ENCODE peak calls at places on chromosome 6, in ten cellular contexts. One of them, this sample, is unnamed.
A peak's percentile ranks its signal among the peaks of the same experiment; 100 is the strongest.

GRCh38 chr6:136499370-136499769 is 50.9 kb downstream of the MAP7 start:
- DNase-seq in uterus: no peak
- DNase-seq in mucosa of descending colon: no peak
- DNase-seq in Caco-2: no peak
- DNase-seq in lower lobe of right lung: no peak
- DNase-seq in H1: no peak
- DNase-seq in cardiac muscle cell: peak; percentile 2
- DNase-seq in CD8-positive, alpha-beta T cell: no peak
- DNase-seq in heart left ventricle: no peak
- DNase-seq in brain microvascular endothelial cell: no peak
- DNase-seq in this sample: no peak

GRCh38 chr6:39426057-39426592 is 103.6 kb upstream of the KCNK16 start:
- DNase-seq in Caco-2: no peak
- DNase-seq in brain microvascular endothelial cell: peak; percentile 74
- DNase-seq in heart left ventricle: no peak
- DNase-seq in uterus: no peak
- DNase-seq in lower lobe of right lung: no peak
- DNase-seq in mucosa of descending colon: no peak
- DNase-seq in CD8-positive, alpha-beta T cell: no peak
- DNase-seq in cardiac muscle cell: peak; percentile 91
- DNase-seq in H1: no peak
- DNase-seq in this sample: no peak

GRCh38 chr6:32047855-32048766 is 9.9 kb downstream of the CYP21A2 start:
- DNase-seq in CD8-positive, alpha-beta T cell: peak; percentile 50
- DNase-seq in uterus: peak; percentile 77
- DNase-seq in cardiac muscle cell: peak; percentile 71
- DNase-seq in brain microvascular endothelial cell: peak; percentile 23
- DNase-seq in Caco-2: peak; percentile 66
- DNase-seq in heart left ventricle: peak; percentile 64
- DNase-seq in mucosa of descending colon: peak; percentile 84
- DNase-seq in lower lobe of right lung: peak; percentile 77
- DNase-seq in H1: peak; percentile 97
- DNase-seq in this sample: peak; percentile 80

GRCh38 chr6:21507811-21508210 is 85.7 kb upstream of the SOX4 start:
- DNase-seq in H1: no peak
- DNase-seq in heart left ventricle: no peak
- DNase-seq in brain microvascular endothelial cell: no peak
- DNase-seq in lower lobe of right lung: no peak
- DNase-seq in mucosa of descending colon: no peak
- DNase-seq in Caco-2: no peak
- DNase-seq in CD8-positive, alpha-beta T cell: no peak
- DNase-seq in cardiac muscle cell: peak; percentile 11
- DNase-seq in uterus: no peak
- DNase-seq in this sample: no peak

GRCh38 chr6:135535989-135536414 is 38.5 kb upstream of the AHI1 start:
- DNase-seq in CD8-positive, alpha-beta T cell: no peak
- DNase-seq in lower lobe of right lung: no peak
- DNase-seq in mucosa of descending colon: peak; percentile 42
- DNase-seq in H1: no peak
- DNase-seq in uterus: no peak
- DNase-seq in Caco-2: no peak
- DNase-seq in brain microvascular endothelial cell: peak; percentile 76
- DNase-seq in cardiac muscle cell: peak; percentile 93
- DNase-seq in heart left ventricle: no peak
- DNase-seq in this sample: no peak

GRCh38 chr6:70131528-70131927 is 171.4 kb downstream of the COL9A1 start:
- DNase-seq in brain microvascular endothelial cell: no peak
- DNase-seq in cardiac muscle cell: no peak
- DNase-seq in lower lobe of right lung: no peak
- DNase-seq in mucosa of descending colon: no peak
- DNase-seq in Caco-2: no peak
- DNase-seq in heart left ventricle: no peak
- DNase-seq in CD8-positive, alpha-beta T cell: no peak
- DNase-seq in H1: no peak
- DNase-seq in uterus: no peak
- DNase-seq in this sample: no peak

GRCh38 chr6:15987569-15987968 is 141.3 kb upstream of the MYLIP start:
- DNase-seq in mucosa of descending colon: no peak
- DNase-seq in lower lobe of right lung: no peak
- DNase-seq in uterus: no peak
- DNase-seq in Caco-2: no peak
- DNase-seq in H1: no peak
- DNase-seq in CD8-positive, alpha-beta T cell: no peak
- DNase-seq in heart left ventricle: no peak
- DNase-seq in cardiac muscle cell: peak; percentile 72
- DNase-seq in brain microvascular endothelial cell: peak; percentile 80
- DNase-seq in this sample: no peak

GRCh38 chr6:5783584-5784089 is 223.1 kb downstream of the NRN1 start:
- DNase-seq in mucosa of descending colon: peak; percentile 12
- DNase-seq in brain microvascular endothelial cell: no peak
- DNase-seq in H1: no peak
- DNase-seq in heart left ventricle: no peak
- DNase-seq in lower lobe of right lung: no peak
- DNase-seq in cardiac muscle cell: no peak
- DNase-seq in CD8-positive, alpha-beta T cell: no peak
- DNase-seq in Caco-2: no peak
- DNase-seq in uterus: no peak
- DNase-seq in this sample: no peak

GRCh38 chr6:112781236-112781635 is 434.1 kb downstream of the RFPL4B start:
- DNase-seq in mucosa of descending colon: no peak
- DNase-seq in CD8-positive, alpha-beta T cell: no peak
- DNase-seq in H1: no peak
- DNase-seq in uterus: no peak
- DNase-seq in Caco-2: no peak
- DNase-seq in lower lobe of right lung: no peak
- DNase-seq in cardiac muscle cell: peak; percentile 58
- DNase-seq in brain microvascular endothelial cell: peak; percentile 57
- DNase-seq in heart left ventricle: no peak
- DNase-seq in this sample: peak; percentile 18

GRCh38 chr6:10383312-10384063 is 31.4 kb downstream of the TFAP2A start:
- DNase-seq in H1: no peak
- DNase-seq in CD8-positive, alpha-beta T cell: no peak
- DNase-seq in Caco-2: peak; percentile 49
- DNase-seq in heart left ventricle: no peak
- DNase-seq in cardiac muscle cell: no peak
- DNase-seq in uterus: no peak
- DNase-seq in mucosa of descending colon: peak; percentile 6
- DNase-seq in lower lobe of right lung: no peak
- DNase-seq in brain microvascular endothelial cell: no peak
- DNase-seq in this sample: no peak

GRCh38 chr6:100785982-100786381 is 95.1 kb downstream of the ASCC3 start:
- DNase-seq in lower lobe of right lung: no peak
- DNase-seq in Caco-2: no peak
- DNase-seq in H1: no peak
- DNase-seq in mucosa of descending colon: no peak
- DNase-seq in brain microvascular endothelial cell: no peak
- DNase-seq in heart left ventricle: no peak
- DNase-seq in uterus: no peak
- DNase-seq in CD8-positive, alpha-beta T cell: no peak
- DNase-seq in cardiac muscle cell: no peak
- DNase-seq in this sample: no peak

GRCh38 chr6:129031051-129031599 is 148.2 kb downstream of the LAMA2 start:
- DNase-seq in H1: no peak
- DNase-seq in brain microvascular endothelial cell: peak; percentile 40
- DNase-seq in heart left ventricle: no peak
- DNase-seq in CD8-positive, alpha-beta T cell: no peak
- DNase-seq in uterus: no peak
- DNase-seq in Caco-2: no peak
- DNase-seq in cardiac muscle cell: peak; percentile 77
- DNase-seq in mucosa of descending colon: no peak
- DNase-seq in lower lobe of right lung: no peak
- DNase-seq in this sample: no peak

GRCh38 chr6:107535626-107536025 is 45.7 kb downstream of the SOBP start:
- DNase-seq in uterus: no peak
- DNase-seq in lower lobe of right lung: no peak
- DNase-seq in H1: no peak
- DNase-seq in brain microvascular endothelial cell: no peak
- DNase-seq in CD8-positive, alpha-beta T cell: no peak
- DNase-seq in cardiac muscle cell: no peak
- DNase-seq in heart left ventricle: no peak
- DNase-seq in mucosa of descending colon: no peak
- DNase-seq in Caco-2: no peak
- DNase-seq in this sample: no peak

GRCh38 chr6:46011241-46012085 is 4.2 kb downstream of the CLIC5 start:
- DNase-seq in CD8-positive, alpha-beta T cell: peak; percentile 53
- DNase-seq in cardiac muscle cell: no peak
- DNase-seq in uterus: no peak
- DNase-seq in heart left ventricle: no peak
- DNase-seq in Caco-2: peak; percentile 74
- DNase-seq in H1: no peak
- DNase-seq in lower lobe of right lung: no peak
- DNase-seq in brain microvascular endothelial cell: peak; percentile 45
- DNase-seq in mucosa of descending colon: peak; percentile 78
- DNase-seq in this sample: no peak

GRCh38 chr6:15207923-15208322 is 37.9 kb upstream of the JARID2 start:
- DNase-seq in heart left ventricle: no peak
- DNase-seq in Caco-2: no peak
- DNase-seq in uterus: no peak
- DNase-seq in lower lobe of right lung: no peak
- DNase-seq in H1: peak; percentile 56
- DNase-seq in mucosa of descending colon: no peak
- DNase-seq in brain microvascular endothelial cell: peak; percentile 3
- DNase-seq in cardiac muscle cell: peak; percentile 8
- DNase-seq in CD8-positive, alpha-beta T cell: no peak
- DNase-seq in this sample: no peak

GRCh38 chr6:52352239-52353008 is 9.5 kb upstream of the PAQR8 start:
- DNase-seq in uterus: no peak
- DNase-seq in brain microvascular endothelial cell: peak; percentile 96
- DNase-seq in H1: no peak
- DNase-seq in CD8-positive, alpha-beta T cell: no peak
- DNase-seq in Caco-2: peak; percentile 70
- DNase-seq in mucosa of descending colon: peak; percentile 47
- DNase-seq in lower lobe of right lung: peak; percentile 66
- DNase-seq in heart left ventricle: no peak
- DNase-seq in cardiac muscle cell: peak; percentile 89
- DNase-seq in this sample: no peak

DNA sequence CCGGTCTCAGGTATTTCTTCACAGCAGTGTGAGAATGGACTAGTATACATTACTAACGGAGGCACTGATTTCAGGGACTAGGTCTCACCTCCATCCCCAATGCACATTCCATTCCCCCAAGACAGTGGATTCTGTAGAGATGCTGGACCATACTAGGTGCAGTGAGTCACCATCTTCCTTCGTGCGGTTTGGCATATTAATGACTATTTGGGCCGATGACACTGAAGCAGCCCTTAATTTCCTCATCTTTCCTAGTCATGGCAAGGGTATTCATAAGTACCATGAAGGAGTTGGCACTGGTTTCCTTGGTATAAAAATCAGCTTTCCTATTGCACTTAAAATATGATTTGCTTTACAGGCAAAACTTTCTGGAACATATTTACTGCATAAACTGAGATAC is 121.4 kb upstream of the TRAF3IP2 start:
- DNase-seq in heart left ventricle: no peak
- DNase-seq in brain microvascular endothelial cell: no peak
- DNase-seq in lower lobe of right lung: no peak
- DNase-seq in uterus: no peak
- DNase-seq in mucosa of descending colon: no peak
- DNase-seq in CD8-positive, alpha-beta T cell: no peak
- DNase-seq in Caco-2: no peak
- DNase-seq in cardiac muscle cell: peak; percentile 45
- DNase-seq in H1: no peak
- DNase-seq in this sample: no peak
- TF ChIP-seq CTCF in heart left ventricle: no peak
- TF ChIP-seq CTCF in brain microvascular endothelial cell: no peak
- TF ChIP-seq CTCF in lower lobe of right lung: no peak
- TF ChIP-seq CTCF in uterus: no peak
- TF ChIP-seq CTCF in mucosa of descending colon: no peak
- TF ChIP-seq CTCF in CD8-positive, alpha-beta T cell: no peak
- TF ChIP-seq CTCF in Caco-2: no peak
- TF ChIP-seq CTCF in cardiac muscle cell: no peak
- TF ChIP-seq CTCF in H1: no peak
- TF ChIP-seq CTCF in this sample: no peak

DNA sequence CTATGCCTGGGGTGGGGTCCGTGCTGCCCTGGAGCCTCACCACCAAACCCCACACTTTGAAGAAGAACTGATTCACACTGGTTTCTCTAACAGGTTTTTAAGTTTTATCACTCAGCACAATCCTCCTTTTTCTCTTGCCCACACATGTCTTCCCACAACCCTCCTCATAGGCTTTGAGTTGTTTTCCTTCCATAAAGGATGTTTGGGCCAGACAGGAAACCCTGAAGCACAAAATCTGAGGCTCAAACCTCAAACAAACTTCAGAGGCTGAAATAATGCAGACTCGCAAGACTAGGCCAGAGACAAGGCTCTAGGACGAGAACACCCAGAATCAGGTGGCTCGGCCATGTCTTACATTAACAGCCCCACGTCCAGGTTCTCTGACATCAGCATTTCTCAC is 35.3 kb downstream of the EZR start:
- DNase-seq in heart left ventricle: no peak
- DNase-seq in H1: no peak
- DNase-seq in Caco-2: no peak
- DNase-seq in mucosa of descending colon: no peak
- DNase-seq in lower lobe of right lung: no peak
- DNase-seq in cardiac muscle cell: no peak
- DNase-seq in uterus: no peak
- DNase-seq in CD8-positive, alpha-beta T cell: no peak
- DNase-seq in brain microvascular endothelial cell: no peak
- DNase-seq in this sample: no peak
- H3K36me3 ChIP-seq in heart left ventricle: peaks cover 100% of the 10 kb centered on the region
- H3K36me3 ChIP-seq in H1: peaks cover 95% of the 10 kb centered on the region
- H3K36me3 ChIP-seq in Caco-2: peaks cover 12% of the 10 kb centered on the region
- H3K36me3 ChIP-seq in mucosa of descending colon: peaks cover 19% of the 10 kb centered on the region
- H3K36me3 ChIP-seq in lower lobe of right lung: peaks cover 100% of the 10 kb centered on the region
- H3K36me3 ChIP-seq in cardiac muscle cell: peaks cover 94% of the 10 kb centered on the region
- H3K36me3 ChIP-seq in uterus: no peaks in the 10 kb centered on the region
- H3K36me3 ChIP-seq in CD8-positive, alpha-beta T cell: peaks cover 73% of the 10 kb centered on the region
- H3K36me3 ChIP-seq in brain microvascular endothelial cell: peaks cover 62% of the 10 kb centered on the region
- H3K36me3 ChIP-seq in this sample: no peaks in the 10 kb centered on the region

GRCh38 chr6:71419954-71420692 is 131.5 kb downstream of the OGFRL1 start:
- DNase-seq in lower lobe of right lung: peak; percentile 70
- DNase-seq in CD8-positive, alpha-beta T cell: no peak
- DNase-seq in heart left ventricle: peak; percentile 76
- DNase-seq in cardiac muscle cell: peak; percentile 52
- DNase-seq in uterus: peak; percentile 21
- DNase-seq in brain microvascular endothelial cell: no peak
- DNase-seq in Caco-2: no peak
- DNase-seq in mucosa of descending colon: peak; percentile 9
- DNase-seq in H1: no peak
- DNase-seq in this sample: peak; percentile 43
- TF ChIP-seq CTCF in lower lobe of right lung: peak; percentile 42
- TF ChIP-seq CTCF in CD8-positive, alpha-beta T cell: no peak
- TF ChIP-seq CTCF in heart left ventricle: peak; percentile 35
- TF ChIP-seq CTCF in cardiac muscle cell: peak; percentile 32
- TF ChIP-seq CTCF in uterus: peak; percentile 6
- TF ChIP-seq CTCF in brain microvascular endothelial cell: peak; percentile 19
- TF ChIP-seq CTCF in Caco-2: no peak
- TF ChIP-seq CTCF in mucosa of descending colon: no peak
- TF ChIP-seq CTCF in H1: no peak
- TF ChIP-seq CTCF in this sample: peak; percentile 22

DNA sequence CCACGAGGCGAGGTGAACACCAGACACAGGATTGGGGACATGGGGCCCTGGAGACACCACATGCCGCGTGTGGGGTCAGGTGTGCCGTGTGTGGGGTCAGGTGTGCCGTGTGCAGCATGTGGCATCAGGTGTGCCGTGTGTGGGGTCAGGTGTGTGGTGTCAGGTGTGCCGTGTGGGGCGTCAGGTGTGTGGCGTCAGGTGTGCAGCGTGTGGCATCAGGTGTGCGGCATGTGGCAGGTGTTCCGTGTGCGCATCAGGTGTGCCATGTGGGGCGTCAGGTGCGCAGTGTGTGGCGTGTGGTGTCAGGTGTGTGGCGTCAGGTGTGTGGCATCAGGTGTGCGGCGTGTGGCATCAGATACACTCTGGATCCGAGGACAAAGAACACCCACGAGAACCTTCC is 77.9 kb downstream of the WDR27 start:
- DNase-seq in Caco-2: no peak
- DNase-seq in mucosa of descending colon: no peak
- DNase-seq in brain microvascular endothelial cell: no peak
- DNase-seq in heart left ventricle: no peak
- DNase-seq in H1: no peak
- DNase-seq in lower lobe of right lung: peak; percentile 38
- DNase-seq in cardiac muscle cell: no peak
- DNase-seq in uterus: no peak
- DNase-seq in CD8-positive, alpha-beta T cell: no peak
- DNase-seq in this sample: no peak
- H3K36me3 ChIP-seq in Caco-2: peaks cover 5% of the 10 kb centered on the region
- H3K36me3 ChIP-seq in mucosa of descending colon: no peaks in the 10 kb centered on the region
- H3K36me3 ChIP-seq in brain microvascular endothelial cell: no peaks in the 10 kb centered on the region
- H3K36me3 ChIP-seq in heart left ventricle: no peaks in the 10 kb centered on the region
- H3K36me3 ChIP-seq in H1: peaks cover 27% of the 10 kb centered on the region
- H3K36me3 ChIP-seq in lower lobe of right lung: peaks cover 19% of the 10 kb centered on the region
- H3K36me3 ChIP-seq in cardiac muscle cell: no peaks in the 10 kb centered on the region
- H3K36me3 ChIP-seq in uterus: no peaks in the 10 kb centered on the region
- H3K36me3 ChIP-seq in CD8-positive, alpha-beta T cell: no peaks in the 10 kb centered on the region
- H3K36me3 ChIP-seq in this sample: no peaks in the 10 kb centered on the region

This sample was measured in testis.